ENCODE peak calls at places on chromosomes 7 and 10, in eight cellular contexts. G is nephron progenitor cell; L is kidney tubule cell; I is kidney; D is stimulated activated CD8-positive, alpha-beta memory T cell treated with anti-CD3 and anti-CD28 coated beads, Interleukin-7, amount 100 ng/mL, for 48 hours; E is AG04450; M is IMR-90; V is RWPE1. O is an unnamed sample.

GRCh38 chr7:30816291-30817059 is 45.3 kb downstream of the MINDY4 start:
- DNase-seq in V (no peak), L (no peak), M (no peak), I (no peak), E (no peak), G (no peak), D (no peak), O (no peak)

GRCh38 chr7:1586827-1587705 is 17.2 kb upstream of the PSMG3 start:
- DNase-seq in V (no peak), E (no peak), I (no peak), M (no peak), D (no peak), L (no peak), G (no peak), O (no peak)

GRCh38 chr7:139855498-139856270 is 26.6 kb downstream of the TBXAS1 start:
- DNase-seq in D (no peak), I (no peak), M (no peak), E (no peak), V (no peak), G (no peak), L (no peak), O (no peak)

GRCh38 chr7:27167170-27167505 is 1.8 kb upstream of the HOXA9 start:
- DNase-seq in D (no peak), M (no peak), L (peak), E (no peak), G (peak), I (peak), V (no peak), O (no peak)

GRCh38 chr10:112274831-112275230 is 8.4 kb upstream of the TECTB start:
- DNase-seq in L (no peak), D (no peak), V (no peak), I (no peak), E (no peak), G (no peak), M (no peak), O (no peak)

GRCh38 chr7:2040893-2041270 is 191.9 kb downstream of the MAD1L1 start:
- DNase-seq in E (no peak), L (no peak), V (no peak), M (no peak), I (peak), G (no peak), D (no peak), O (no peak)

GRCh38 chr7:99404977-99405320 is 3.4 kb downstream of the PDAP1 start:
- DNase-seq in G (no peak), M (no peak), D (no peak), L (no peak), E (no peak), I (no peak), V (no peak), O (no peak)

GRCh38 chr10:51035344-51035743 is 38.9 kb upstream of the PRKG1 start:
- DNase-seq in G (no peak), V (no peak), L (no peak), D (no peak), I (no peak), E (no peak), M (no peak), O (no peak)

GRCh38 chr10:122112021-122112616 is 123.2 kb downstream of the TACC2 start:
- DNase-seq in M (peak), G (no peak), V (no peak), L (peak), D (no peak), I (no peak), E (no peak), O (no peak)

GRCh38 chr10:129758591-129759021 is 205.5 kb downstream of the EBF3 start:
- DNase-seq in G (no peak), I (peak), V (no peak), D (no peak), E (no peak), M (no peak), L (no peak), O (no peak)

GRCh38 chr7:47153571-47153970 is 428.3 kb downstream of the TNS3 start:
- DNase-seq in D (no peak), E (no peak), V (no peak), I (peak), M (no peak), G (peak), L (peak), O (no peak)

GRCh38 chr7:25849361-25850184 is 302.4 kb upstream of the NFE2L3 start:
- DNase-seq in M (peak), L (peak), V (no peak), D (no peak), G (no peak), I (no peak), E (peak), O (peak)

GRCh38 chr10:98371421-98371820 is 43.6 kb downstream of the PYROXD2 start:
- DNase-seq in G (no peak), M (no peak), I (no peak), D (no peak), V (no peak), L (no peak), E (no peak), O (no peak)

GRCh38 chr7:78083466-78084120 is 285.0 kb downstream of the PHTF2 start:
- DNase-seq in V (peak), I (no peak), L (no peak), G (no peak), D (no peak), M (peak), E (no peak), O (no peak)

GRCh38 chr7:148854975-148855374 is 29.1 kb downstream of the EZH2 start:
- DNase-seq in V (no peak), L (no peak), I (no peak), E (no peak), M (no peak), D (no peak), G (no peak), O (no peak)

GRCh38 chr7:47147213-47147631 is 434.7 kb downstream of the TNS3 start:
- DNase-seq in G (no peak), L (peak), I (peak), D (no peak), V (no peak), E (no peak), M (no peak), O (no peak)

GRCh38 chr7:44244282-44244681 is 43.5 kb downstream of the YKT6 start:
- DNase-seq in I (no peak), M (no peak), G (peak), D (no peak), E (no peak), L (peak), V (no peak), O (no peak)

GRCh38 chr7:158037211-158037610 is 550.4 kb downstream of the PTPRN2 start:
- DNase-seq in E (no peak), M (no peak), G (no peak), D (no peak), L (no peak), V (no peak), I (no peak), O (no peak)

GRCh38 chr10:43045631-43046287 is 31.1 kb upstream of the RET start:
- DNase-seq in V (no peak), L (no peak), E (no peak), G (no peak), I (peak), D (no peak), M (no peak), O (no peak)

GRCh38 chr10:127322286-127322685 is 125.9 kb upstream of the INSYN2A start:
- DNase-seq in G (no peak), E (no peak), D (no peak), L (no peak), M (no peak), V (no peak), I (no peak), O (no peak)

GRCh38 chr7:76507723-76508406 is 2.5 kb upstream of the UPK3B start:
- DNase-seq in I (peak), V (no peak), E (no peak), M (no peak), D (no peak), L (no peak), G (no peak), O (no peak)

GRCh38 chr7:128097211-128097731 is 66.0 kb upstream of the LRRC4 start:
- DNase-seq in M (peak), E (no peak), G (no peak), V (no peak), I (no peak), D (no peak), L (no peak), O (no peak)

GRCh38 chr10:6313107-6313895 is 110.6 kb downstream of the PFKFB3 start:
- DNase-seq in V (no peak), M (peak), D (no peak), L (peak), G (no peak), E (no peak), I (no peak), O (no peak)

GRCh38 chr7:37112882-37113281 is 335.8 kb downstream of the ELMO1 start:
- DNase-seq in M (no peak), D (no peak), G (no peak), E (no peak), I (no peak), L (no peak), V (no peak), O (no peak)

GRCh38 chr7:117731455-117731854 is 141.8 kb downstream of the CTTNBP2 start:
- DNase-seq in D (no peak), G (no peak), V (no peak), I (no peak), L (peak), E (no peak), M (peak), O (no peak)

GRCh38 chr7:22574756-22575517 is 74.9 kb upstream of the STEAP1B start:
- DNase-seq in L (no peak), E (no peak), M (no peak), V (no peak), G (no peak), I (no peak), D (no peak), O (no peak)

GRCh38 chr10:116521424-116522305 is 24.1 kb upstream of the PNLIP start:
- DNase-seq in L (peak), G (peak), E (peak), M (peak), D (no peak), I (no peak), V (peak), O (peak)

GRCh38 chr7:30835396-30835915 is 64.2 kb downstream of the MINDY4 start:
- DNase-seq in M (no peak), V (no peak), G (no peak), I (no peak), D (no peak), E (no peak), L (no peak), O (no peak)

GRCh38 chr10:101576229-101576863 is 11.7 kb downstream of the POLL start:
- DNase-seq in L (peak), M (peak), D (no peak), V (no peak), E (no peak), G (no peak), I (no peak), O (no peak)

GRCh38 chr7:36279251-36279925 is 110.3 kb upstream of the ANLN start:
- DNase-seq in I (no peak), M (peak), D (no peak), G (no peak), V (no peak), L (no peak), E (no peak), O (no peak)

GRCh38 chr10:49351669-49352068 is 44.2 kb downstream of the DRGX start:
- DNase-seq in L (no peak), E (no peak), M (no peak), V (no peak), D (no peak), G (no peak), I (no peak), O (no peak)

GRCh38 chr7:6228363-6228762 is 44.1 kb downstream of the CYTH3 start:
- DNase-seq in M (peak), G (peak), V (no peak), E (no peak), I (no peak), D (no peak), L (no peak), O (no peak)

GRCh38 chr7:35993663-35994622 is 159.1 kb upstream of the EEPD1 start:
- DNase-seq in E (no peak), L (no peak), D (no peak), G (no peak), V (peak), M (peak), I (no peak), O (peak)

GRCh38 chr10:114208351-114208750 is 29.2 kb downstream of the TDRD1 start:
- DNase-seq in I (no peak), D (no peak), E (no peak), L (peak), G (no peak), M (no peak), V (no peak), O (no peak)

GRCh38 chr10:65570143-65571010 is 1355.5 kb upstream of the LRRTM3 start:
- DNase-seq in L (peak), E (no peak), D (no peak), I (peak), V (peak), G (peak), M (peak), O (no peak)

GRCh38 chr7:29651467-29651866 is 87.8 kb downstream of the PRR15 start:
- DNase-seq in V (no peak), L (no peak), E (no peak), I (no peak), D (no peak), M (no peak), G (no peak), O (no peak)

GRCh38 chr7:151650161-151650560 is 130.5 kb upstream of the RHEB start:
- DNase-seq in M (no peak), I (no peak), L (no peak), E (no peak), V (no peak), G (no peak), D (no peak), O (no peak)

O was measured in T1000.